ENCODE peak calls at places on chromosomes 2 and 18, in seven cellular contexts. One of them, this sample, is unnamed.

GRCh38 chr18:46422552-46423055 is 234.4 kb downstream of the LOXHD1 start:
- DNase-seq in ACHN: no peak
- DNase-seq in progenitor cell of endocrine pancreas: no peak
- DNase-seq in RPMI7951: no peak
- DNase-seq in choroid plexus epithelial cell: no peak
- DNase-seq in omental fat pad: no peak
- DNase-seq in Jurkat, Clone E6-1: no peak
- DNase-seq in this sample: no peak

GRCh38 chr2:11406492-11407381 is 59.2 kb downstream of the E2F6 start:
- DNase-seq in ACHN: peak
- DNase-seq in progenitor cell of endocrine pancreas: no peak
- DNase-seq in RPMI7951: peak
- DNase-seq in choroid plexus epithelial cell: peak
- DNase-seq in omental fat pad: no peak
- DNase-seq in Jurkat, Clone E6-1: peak
- DNase-seq in this sample: no peak

GRCh38 chr2:14632133-14632936 is at the start of gene LRATD1:
- DNase-seq in ACHN: peak
- DNase-seq in progenitor cell of endocrine pancreas: peak
- DNase-seq in RPMI7951: peak
- DNase-seq in choroid plexus epithelial cell: peak
- DNase-seq in omental fat pad: peak
- DNase-seq in Jurkat, Clone E6-1: no peak
- DNase-seq in this sample: peak

GRCh38 chr2:86661333-86661732 is 37.7 kb upstream of the RNF103 start:
- DNase-seq in ACHN: no peak
- DNase-seq in progenitor cell of endocrine pancreas: no peak
- DNase-seq in RPMI7951: peak
- DNase-seq in choroid plexus epithelial cell: peak
- DNase-seq in omental fat pad: no peak
- DNase-seq in Jurkat, Clone E6-1: peak
- DNase-seq in this sample: no peak

GRCh38 chr2:128774320-128775063 is 455.8 kb upstream of the HS6ST1 start:
- DNase-seq in ACHN: no peak
- DNase-seq in progenitor cell of endocrine pancreas: no peak
- DNase-seq in RPMI7951: no peak
- DNase-seq in choroid plexus epithelial cell: no peak
- DNase-seq in omental fat pad: no peak
- DNase-seq in Jurkat, Clone E6-1: no peak
- DNase-seq in this sample: peak

GRCh38 chr2:205235434-205235833 is 446.9 kb upstream of the NRP2 start:
- DNase-seq in ACHN: no peak
- DNase-seq in progenitor cell of endocrine pancreas: no peak
- DNase-seq in RPMI7951: no peak
- DNase-seq in choroid plexus epithelial cell: no peak
- DNase-seq in omental fat pad: no peak
- DNase-seq in Jurkat, Clone E6-1: no peak
- DNase-seq in this sample: no peak

GRCh38 chr2:129491251-129491817 is 488.1 kb upstream of the RAB6C start:
- DNase-seq in ACHN: no peak
- DNase-seq in progenitor cell of endocrine pancreas: no peak
- DNase-seq in RPMI7951: no peak
- DNase-seq in choroid plexus epithelial cell: peak
- DNase-seq in omental fat pad: no peak
- DNase-seq in Jurkat, Clone E6-1: no peak
- DNase-seq in this sample: no peak

GRCh38 chr2:46082531-46083485 is 214.4 kb upstream of the EPAS1 start:
- DNase-seq in ACHN: no peak
- DNase-seq in progenitor cell of endocrine pancreas: no peak
- DNase-seq in RPMI7951: peak
- DNase-seq in choroid plexus epithelial cell: peak
- DNase-seq in omental fat pad: no peak
- DNase-seq in Jurkat, Clone E6-1: peak
- DNase-seq in this sample: no peak

GRCh38 chr2:239298126-239298804 is 102.6 kb downstream of the HDAC4 start:
- DNase-seq in ACHN: peak
- DNase-seq in progenitor cell of endocrine pancreas: no peak
- DNase-seq in RPMI7951: peak
- DNase-seq in choroid plexus epithelial cell: no peak
- DNase-seq in omental fat pad: no peak
- DNase-seq in Jurkat, Clone E6-1: peak
- DNase-seq in this sample: peak

GRCh38 chr2:25521665-25522387 is 151.6 kb downstream of the DTNB start:
- DNase-seq in ACHN: peak
- DNase-seq in progenitor cell of endocrine pancreas: no peak
- DNase-seq in RPMI7951: peak
- DNase-seq in choroid plexus epithelial cell: peak
- DNase-seq in omental fat pad: no peak
- DNase-seq in Jurkat, Clone E6-1: peak
- DNase-seq in this sample: no peak

GRCh38 chr2:153105829-153106578 is 372.6 kb downstream of the RPRM start:
- DNase-seq in ACHN: no peak
- DNase-seq in progenitor cell of endocrine pancreas: no peak
- DNase-seq in RPMI7951: peak
- DNase-seq in choroid plexus epithelial cell: no peak
- DNase-seq in omental fat pad: no peak
- DNase-seq in Jurkat, Clone E6-1: no peak
- DNase-seq in this sample: no peak

GRCh38 chr18:55633032-55633431 is 45.0 kb upstream of the TCF4 start:
- DNase-seq in ACHN: no peak
- DNase-seq in progenitor cell of endocrine pancreas: no peak
- DNase-seq in RPMI7951: peak
- DNase-seq in choroid plexus epithelial cell: peak
- DNase-seq in omental fat pad: no peak
- DNase-seq in Jurkat, Clone E6-1: no peak
- DNase-seq in this sample: no peak

GRCh38 chr18:36856815-36857214 is 27.9 kb downstream of the KIAA1328 start:
- DNase-seq in ACHN: no peak
- DNase-seq in progenitor cell of endocrine pancreas: no peak
- DNase-seq in RPMI7951: no peak
- DNase-seq in choroid plexus epithelial cell: no peak
- DNase-seq in omental fat pad: no peak
- DNase-seq in Jurkat, Clone E6-1: no peak
- DNase-seq in this sample: no peak

GRCh38 chr2:48849770-48850169 is 94.2 kb upstream of the LHCGR start:
- DNase-seq in ACHN: no peak
- DNase-seq in progenitor cell of endocrine pancreas: no peak
- DNase-seq in RPMI7951: peak
- DNase-seq in choroid plexus epithelial cell: peak
- DNase-seq in omental fat pad: no peak
- DNase-seq in Jurkat, Clone E6-1: no peak
- DNase-seq in this sample: no peak

GRCh38 chr18:13371689-13372404 is 153.3 kb downstream of the LDLRAD4 start:
- DNase-seq in ACHN: no peak
- DNase-seq in progenitor cell of endocrine pancreas: no peak
- DNase-seq in RPMI7951: no peak
- DNase-seq in choroid plexus epithelial cell: no peak
- DNase-seq in omental fat pad: no peak
- DNase-seq in Jurkat, Clone E6-1: no peak
- DNase-seq in this sample: no peak

GRCh38 chr2:68458962-68459361 is 8.1 kb downstream of the FBXO48 start:
- DNase-seq in ACHN: no peak
- DNase-seq in progenitor cell of endocrine pancreas: no peak
- DNase-seq in RPMI7951: no peak
- DNase-seq in choroid plexus epithelial cell: peak
- DNase-seq in omental fat pad: no peak
- DNase-seq in Jurkat, Clone E6-1: no peak
- DNase-seq in this sample: no peak

GRCh38 chr18:58230438-58231179 is 186.6 kb downstream of the NEDD4L start:
- DNase-seq in ACHN: no peak
- DNase-seq in progenitor cell of endocrine pancreas: no peak
- DNase-seq in RPMI7951: peak
- DNase-seq in choroid plexus epithelial cell: peak
- DNase-seq in omental fat pad: no peak
- DNase-seq in Jurkat, Clone E6-1: no peak
- DNase-seq in this sample: no peak

GRCh38 chr2:240379089-240379636 is 56.3 kb upstream of the GPC1 start:
- DNase-seq in ACHN: no peak
- DNase-seq in progenitor cell of endocrine pancreas: no peak
- DNase-seq in RPMI7951: no peak
- DNase-seq in choroid plexus epithelial cell: no peak
- DNase-seq in omental fat pad: no peak
- DNase-seq in Jurkat, Clone E6-1: no peak
- DNase-seq in this sample: no peak

GRCh38 chr2:137857871-137858270 is 106.4 kb upstream of the HNMT start:
- DNase-seq in ACHN: no peak
- DNase-seq in progenitor cell of endocrine pancreas: no peak
- DNase-seq in RPMI7951: no peak
- DNase-seq in choroid plexus epithelial cell: no peak
- DNase-seq in omental fat pad: no peak
- DNase-seq in Jurkat, Clone E6-1: no peak
- DNase-seq in this sample: no peak